ENCODE peak calls at places on chromosomes 5 and 9, in eight cellular contexts. S, R, A, T, Y, C, W and L are unnamed samples.

GRCh38 chr5:123585871-123586270 is 73.9 kb downstream of the CSNK1G3 start:
- DNase-seq in S (no peak), R (no peak), A (no peak), T (no peak), Y (no peak), C (no peak), W (peak; percentile 55), L (no peak)

GRCh38 chr5:87853541-87853940 is 415.1 kb downstream of the TMEM161B start:
- DNase-seq in S (no peak), R (no peak), A (no peak), T (no peak), Y (no peak), C (no peak), W (no peak), L (no peak)

GRCh38 chr5:158639876-158640570 is 459.7 kb downstream of the EBF1 start:
- DNase-seq in S (no peak), R (no peak), A (no peak), T (no peak), Y (peak; percentile 2), C (no peak), W (no peak), L (no peak)

GRCh38 chr5:54695198-54695966 is 177.8 kb downstream of the SNX18 start:
- DNase-seq in S (no peak), R (no peak), A (no peak), T (no peak), Y (no peak), C (no peak), W (no peak), L (no peak)

GRCh38 chr5:173973614-173973969 is 15.4 kb upstream of the C5orf47 start:
- DNase-seq in S (no peak), R (peak; percentile 48), A (no peak), T (no peak), Y (peak; percentile 69), C (peak; percentile 21), W (no peak), L (peak; percentile 31)

GRCh38 chr9:14027114-14027812 is 286.7 kb downstream of the NFIB start:
- DNase-seq in S (no peak), R (peak; percentile 36), A (no peak), T (no peak), Y (no peak), C (peak; percentile 79), W (peak; percentile 86), L (peak; percentile 37)

GRCh38 chr9:127680846-127681245 is 25.9 kb upstream of the CFAP157 start:
- DNase-seq in S (no peak), R (no peak), A (no peak), T (no peak), Y (no peak), C (no peak), W (no peak), L (no peak)

GRCh38 chr9:121566401-121567141 is 66.9 kb upstream of the GGTA1 start:
- DNase-seq in S (no peak), R (no peak), A (no peak), T (peak; percentile 72), Y (no peak), C (no peak), W (peak; percentile 39), L (peak; percentile 13)

GRCh38 chr5:32709789-32710334 is 1.3 kb upstream of the NPR3 start:
- DNase-seq in S (peak; percentile 74), R (peak; percentile 47), A (peak; percentile 41), T (peak; percentile 71), Y (peak; percentile 91), C (peak; percentile 59), W (peak; percentile 75), L (peak; percentile 69)

GRCh38 chr5:138677782-138678181 is 75.4 kb upstream of the CTNNA1 start:
- DNase-seq in S (no peak), R (no peak), A (no peak), T (peak; percentile 52), Y (no peak), C (no peak), W (no peak), L (no peak)

GRCh38 chr9:128916204-128916603 is 4.6 kb upstream of the PHYHD1 start:
- DNase-seq in S (no peak), R (no peak), A (no peak), T (no peak), Y (no peak), C (peak; percentile 42), W (no peak), L (no peak)

GRCh38 chr9:135076143-135076875 is 11.2 kb upstream of the OLFM1 start:
- DNase-seq in S (no peak), R (no peak), A (no peak), T (peak; percentile 66), Y (no peak), C (no peak), W (no peak), L (no peak)

GRCh38 chr9:131954299-131954698 is 125.4 kb downstream of the MED27 start:
- DNase-seq in S (no peak), R (no peak), A (no peak), T (no peak), Y (peak; percentile 71), C (no peak), W (no peak), L (no peak)

GRCh38 chr9:133954862-133955529 is 37.1 kb downstream of the VAV2 start:
- DNase-seq in S (no peak), R (no peak), A (no peak), T (no peak), Y (no peak), C (no peak), W (no peak), L (no peak)

GRCh38 chr5:76960004-76960625 is 7.3 kb downstream of the CRHBP start:
- DNase-seq in S (no peak), R (no peak), A (no peak), T (no peak), Y (peak; percentile 29), C (no peak), W (no peak), L (no peak)

GRCh38 chr5:56540266-56540665 is 275.1 kb upstream of the MAP3K1 start:
- DNase-seq in S (no peak), R (no peak), A (no peak), T (no peak), Y (no peak), C (no peak), W (no peak), L (no peak)

GRCh38 chr5:136043968-136044610 is 15.3 kb downstream of the TGFBI start:
- DNase-seq in S (no peak), R (no peak), A (no peak), T (no peak), Y (no peak), C (no peak), W (no peak), L (no peak)

GRCh38 chr5:170791325-170791954 is 7.9 kb downstream of the GABRP start:
- DNase-seq in S (no peak), R (peak; percentile 86), A (peak; percentile 27), T (peak; percentile 76), Y (peak; percentile 93), C (peak; percentile 78), W (peak; percentile 66), L (peak; percentile 65)

GRCh38 chr5:141680751-141681201 is 1.3 kb downstream of the ARAP3 start:
- DNase-seq in S (no peak), R (no peak), A (peak; percentile 7), T (peak; percentile 90), Y (peak; percentile 96), C (no peak), W (peak; percentile 98), L (peak; percentile 19)

GRCh38 chr9:34486572-34486971 is 28.0 kb downstream of the DNAI1 start:
- DNase-seq in S (no peak), R (no peak), A (no peak), T (no peak), Y (no peak), C (no peak), W (no peak), L (no peak)

DNA sequence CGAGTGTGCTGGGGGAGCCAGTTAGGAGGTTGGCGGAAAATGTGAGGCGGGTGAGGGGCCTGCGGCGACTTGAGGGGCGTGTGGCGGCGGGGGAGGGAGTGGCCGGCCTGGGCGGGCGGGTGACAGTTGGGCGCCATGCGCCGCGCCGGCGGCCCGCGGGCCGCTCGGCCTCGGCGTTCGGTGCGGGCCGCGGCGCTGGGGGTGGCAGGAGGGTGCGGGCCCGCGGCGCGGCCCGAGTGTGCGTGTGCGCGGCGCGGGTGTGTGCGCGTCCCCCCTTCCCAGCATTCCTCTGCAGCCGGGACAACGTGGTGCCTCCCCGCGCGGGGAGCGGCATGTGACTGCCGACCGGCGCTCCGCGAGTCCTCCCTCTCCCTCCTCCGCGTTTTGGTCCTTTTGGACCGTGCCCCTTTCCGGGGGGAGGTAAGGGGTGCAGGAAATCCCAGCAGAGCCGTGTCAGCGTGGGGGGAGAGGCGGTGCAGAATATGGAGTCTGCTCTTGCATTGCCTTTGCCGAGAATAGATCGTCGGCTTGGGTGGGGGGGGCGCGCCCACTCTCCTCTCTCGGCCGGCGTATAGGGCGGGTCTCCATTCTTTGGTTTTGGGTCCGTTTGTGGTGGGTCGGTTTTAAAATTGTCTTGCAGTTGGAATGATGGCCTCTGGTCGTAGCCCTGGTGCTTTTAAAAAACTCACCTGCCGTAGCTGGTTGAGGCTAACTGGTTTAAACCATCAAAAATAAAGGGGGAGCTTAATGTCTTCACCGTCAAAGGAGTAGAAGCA is 1.9 kb downstream of the LARP1 start:
- DNase-seq in S (no peak), R (peak; percentile 48), A (no peak), T (peak; percentile 77), Y (peak; percentile 56), C (peak; percentile 37), W (peak; percentile 29), L (peak; percentile 53)
- TF ChIP-seq POLR2AphosphoS5 in S (peak; percentile 14), R (peak; percentile 27), A (no peak), T (no peak), Y (peak; percentile 18), C (peak; percentile 26), W (peak; percentile 49), L (peak; percentile 13)

GRCh38 chr5:113038136-113038535 is 61.5 kb downstream of the DCP2 start:
- DNase-seq in S (no peak), R (no peak), A (no peak), T (no peak), Y (no peak), C (no peak), W (no peak), L (no peak)
- H3K4me1 ChIP-seq in S (no peaks in the 10 kb centered on the region), R (no peaks in the 10 kb centered on the region), A (no peaks in the 10 kb centered on the region), T (peaks cover 4% of the 10 kb centered on the region), Y (peaks cover 11% of the 10 kb centered on the region), C (no peaks in the 10 kb centered on the region), W (no peaks in the 10 kb centered on the region), L (no peaks in the 10 kb centered on the region)

DNA sequence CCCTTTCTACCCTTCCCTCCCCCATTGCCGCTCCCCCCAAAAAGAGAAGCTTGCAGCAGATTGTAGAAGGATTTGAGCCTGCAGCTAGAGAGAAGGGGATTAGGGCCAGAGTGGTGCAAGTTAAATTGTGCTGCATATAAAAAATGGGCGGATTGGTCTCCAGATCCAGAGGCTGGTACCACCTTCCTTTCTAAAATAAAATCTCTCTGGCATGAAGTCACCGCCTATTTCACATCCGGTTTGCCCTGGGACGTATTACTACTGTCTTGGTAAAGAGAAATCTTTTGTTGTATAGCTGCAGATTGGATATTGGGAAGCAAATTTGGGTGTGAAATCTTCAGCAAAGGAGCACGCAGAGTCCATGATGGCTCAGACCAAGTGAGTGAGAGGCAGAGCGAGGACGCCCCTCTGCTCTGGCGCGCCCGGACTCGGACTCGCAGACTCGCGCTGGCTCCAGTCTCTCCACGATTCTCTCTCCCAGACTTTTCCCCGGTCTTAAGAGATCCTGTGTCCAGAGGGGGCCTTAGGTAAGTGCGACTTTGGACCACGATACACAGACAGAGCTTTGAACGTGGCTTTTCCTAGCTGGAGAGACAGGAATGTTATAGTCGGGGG is at the start of gene GABRA1:
- DNase-seq in S (no peak), R (no peak), A (no peak), T (no peak), Y (peak; percentile 76), C (no peak), W (no peak), L (no peak)
- H3K4me3 ChIP-seq in S (peak within 1 kb of the TSS; percentile 12), R (peak within 1 kb of the TSS; percentile 7), A (no peak within 1 kb of the TSS), T (peak within 1 kb of the TSS; percentile 31), Y (peak within 1 kb of the TSS; percentile 71), C (no peak within 1 kb of the TSS), W (no peak within 1 kb of the TSS), L (no peak within 1 kb of the TSS)

GRCh38 chr5:169347786-169348185 is 46.8 kb upstream of the SLIT3 start:
- DNase-seq in S (no peak), R (no peak), A (no peak), T (no peak), Y (no peak), C (no peak), W (peak; percentile 40), L (no peak)
- TF ChIP-seq POLR2AphosphoS5 in S (no peak), R (no peak), A (no peak), T (peak; percentile 67), Y (no peak), C (no peak), W (no peak), L (peak; percentile 65)